ENCODE peak calls at places on chromosome 5, in five cellular contexts. G is GM23248, Z is AG04450, J is adrenal gland, C is IMR-90. D is an unnamed sample.

GRCh38 chr5:102850503-102850902 is 95.4 kb downstream of the PAM start:
- DNase-seq in G (no peak), Z (no peak), J (no peak), C (no peak), D (no peak)

GRCh38 chr5:147601652-147602051 is 91.8 kb upstream of the DPYSL3 start:
- DNase-seq in G (no peak), Z (no peak), J (no peak), C (no peak), D (no peak)

GRCh38 chr5:169876376-169876775 is 103.9 kb downstream of the INSYN2B start:
- DNase-seq in G (peak), Z (no peak), J (no peak), C (peak), D (no peak)

GRCh38 chr5:68441309-68441708 is 225.8 kb downstream of the PIK3R1 start:
- DNase-seq in G (no peak), Z (no peak), J (no peak), C (no peak), D (no peak)

GRCh38 chr5:181186902-181187499 is 18.0 kb downstream of the TRIM7 start:
- DNase-seq in G (peak), Z (no peak), J (no peak), C (no peak), D (peak)

GRCh38 chr5:142826741-142827492 is 56.7 kb downstream of the ARHGAP26 start:
- DNase-seq in G (peak), Z (no peak), J (peak), C (peak), D (peak)

GRCh38 chr5:93831449-93831848 is 90.0 kb upstream of the POU5F2 start:
- DNase-seq in G (peak), Z (peak), J (peak), C (peak), D (no peak)

GRCh38 chr5:180790524-180790923 is 12.1 kb downstream of the MGAT1 start:
- DNase-seq in G (no peak), Z (no peak), J (no peak), C (no peak), D (no peak)

GRCh38 chr5:55923873-55924500 is 70.8 kb downstream of the IL6ST start:
- DNase-seq in G (no peak), Z (no peak), J (no peak), C (no peak), D (no peak)

GRCh38 chr5:2204366-2205184 is 321.9 kb upstream of the IRX4 start:
- DNase-seq in G (no peak), Z (no peak), J (no peak), C (no peak), D (no peak)

GRCh38 chr5:59542841-59543825 is 350.4 kb downstream of the PDE4D start:
- DNase-seq in G (no peak), Z (no peak), J (peak), C (no peak), D (no peak)

GRCh38 chr5:34452170-34452828 is 203.8 kb upstream of the RAI14 start:
- DNase-seq in G (peak), Z (peak), J (no peak), C (peak), D (no peak)

GRCh38 chr5:50751064-50751657 is 84.7 kb downstream of the PARP8 start:
- DNase-seq in G (peak), Z (peak), J (no peak), C (peak), D (no peak)

GRCh38 chr5:136080483-136081180 is 51.8 kb downstream of the TGFBI start:
- DNase-seq in G (peak), Z (peak), J (peak), C (peak), D (peak)

GRCh38 chr5:103667068-103667467 is 104.5 kb upstream of the NUDT12 start:
- DNase-seq in G (peak), Z (no peak), J (no peak), C (peak), D (no peak)

GRCh38 chr5:1177826-1178528 is 23.4 kb upstream of the SLC6A19 start:
- DNase-seq in G (no peak), Z (no peak), J (no peak), C (no peak), D (peak)

GRCh38 chr5:87418506-87418905 is 5.8 kb upstream of the CCNH start:
- DNase-seq in G (no peak), Z (no peak), J (no peak), C (no peak), D (no peak)

GRCh38 chr5:143714629-143715028 is 97.3 kb upstream of the HMHB1 start:
- DNase-seq in G (peak), Z (no peak), J (no peak), C (peak), D (peak)

GRCh38 chr5:141084487-141084989 is 9.9 kb upstream of the PCDHB2 start:
- DNase-seq in G (peak), Z (no peak), J (peak), C (peak), D (no peak)

GRCh38 chr5:56829137-56829536 is 13.8 kb downstream of the MAP3K1 start:
- DNase-seq in G (no peak), Z (no peak), J (peak), C (peak), D (no peak)

GRCh38 chr5:172943906-172944305 is 15.3 kb upstream of the RPL26L1 start:
- DNase-seq in G (no peak), Z (no peak), J (no peak), C (no peak), D (no peak)

GRCh38 chr5:93595420-93596136 is 12.6 kb downstream of the NR2F1 start:
- DNase-seq in G (no peak), Z (no peak), J (no peak), C (no peak), D (no peak)

GRCh38 chr5:116572375-116573278 is 2.0 kb downstream of the SEMA6A start:
- DNase-seq in G (peak), Z (no peak), J (peak), C (no peak), D (peak)

GRCh38 chr5:94849821-94850736 is 231.6 kb downstream of the SLF1 start:
- DNase-seq in G (peak), Z (peak), J (peak), C (peak), D (no peak)

GRCh38 chr5:159638954-159639559 is 277.2 kb upstream of the ADRA1B start:
- DNase-seq in G (peak), Z (no peak), J (no peak), C (peak), D (no peak)

GRCh38 chr5:1513326-1514026 is 10.3 kb downstream of the LPCAT1 start:
- DNase-seq in G (no peak), Z (no peak), J (peak), C (no peak), D (peak)

GRCh38 chr5:113922343-113922742 is 408.8 kb downstream of the YTHDC2 start:
- DNase-seq in G (no peak), Z (no peak), J (no peak), C (no peak), D (no peak)

GRCh38 chr5:142250119-142250518 is 74.7 kb downstream of the SPRY4 start:
- DNase-seq in G (no peak), Z (no peak), J (no peak), C (no peak), D (no peak)

GRCh38 chr5:88884435-88884877 is 1.5 kb upstream of the MEF2C start:
- DNase-seq in G (peak), Z (no peak), J (no peak), C (peak), D (no peak)
- H3K4me3 ChIP-seq in G (peak), Z (peak), J (peak), C (peak), D (peak)

DNA sequence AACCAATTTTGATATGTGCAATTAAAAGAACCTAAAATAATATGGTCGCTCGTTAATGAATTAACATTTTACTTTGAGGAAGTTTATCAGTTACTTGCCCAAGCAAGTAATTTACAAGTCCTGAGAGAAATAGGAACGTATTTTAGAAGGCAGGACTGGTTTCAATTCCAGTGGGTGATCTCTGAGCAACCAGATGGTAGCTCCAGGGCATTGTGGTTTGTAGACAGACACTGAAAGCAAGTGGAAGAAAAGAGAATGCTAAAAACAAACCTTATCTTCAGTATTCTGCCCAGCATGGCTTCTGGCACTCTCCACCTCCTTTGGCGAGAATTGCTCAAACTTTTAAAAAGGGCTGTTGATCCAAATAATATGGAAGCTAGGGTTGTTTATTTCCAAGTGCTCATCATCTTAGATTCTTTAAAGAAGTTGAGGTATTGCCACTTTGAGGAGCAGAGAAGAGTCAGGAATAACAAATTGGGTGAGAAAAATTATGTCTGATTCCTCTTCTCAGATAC is 31.8 kb upstream of the ERAP2 start:
- DNase-seq in G (peak), Z (no peak), J (no peak), C (peak), D (no peak)
- H3K27ac ChIP-seq in G (no peak), Z (no peak), J (no peak), C (no peak), D (no peak)

DNA sequence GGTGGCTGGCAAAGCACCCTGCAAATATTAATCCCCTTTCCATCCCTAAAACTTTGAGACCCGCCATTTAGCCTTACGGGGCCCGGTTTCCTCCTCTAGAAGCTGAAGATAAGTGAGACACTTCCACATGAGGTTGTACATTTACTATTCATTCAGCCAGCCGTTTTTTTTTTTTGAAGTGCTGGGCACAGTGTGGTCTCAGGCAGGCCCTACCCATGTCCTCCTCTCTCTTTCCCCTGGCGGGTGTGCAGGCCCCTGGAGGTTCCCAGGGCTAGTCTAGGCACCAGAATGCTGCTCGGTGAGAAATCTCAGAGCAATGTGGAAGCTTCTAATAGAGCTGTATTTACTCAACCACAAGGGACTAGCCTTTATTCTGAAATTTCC is 107.4 kb upstream of the LARP1 start:
- DNase-seq in G (peak), Z (no peak), J (no peak), C (no peak), D (no peak)
- H3K4me3 ChIP-seq in G (no peak), Z (no peak), J (peak), C (no peak), D (peak)

GRCh38 chr5:176552332-176552731 is 3.2 kb downstream of the CDHR2 start:
- DNase-seq in G (no peak), Z (no peak), J (no peak), C (no peak), D (no peak)

GRCh38 chr5:176547811-176548210 is 1.3 kb upstream of the CDHR2 start:
- DNase-seq in G (peak), Z (no peak), J (no peak), C (no peak), D (no peak)

GRCh38 chr5:176548967-176549444 is at the start of gene CDHR2:
- DNase-seq in G (no peak), Z (no peak), J (no peak), C (no peak), D (no peak)

GRCh38 chr5:176549871-176550270 is 729 bp downstream of the CDHR2 start:
- DNase-seq in G (no peak), Z (no peak), J (no peak), C (no peak), D (no peak)

DNA sequence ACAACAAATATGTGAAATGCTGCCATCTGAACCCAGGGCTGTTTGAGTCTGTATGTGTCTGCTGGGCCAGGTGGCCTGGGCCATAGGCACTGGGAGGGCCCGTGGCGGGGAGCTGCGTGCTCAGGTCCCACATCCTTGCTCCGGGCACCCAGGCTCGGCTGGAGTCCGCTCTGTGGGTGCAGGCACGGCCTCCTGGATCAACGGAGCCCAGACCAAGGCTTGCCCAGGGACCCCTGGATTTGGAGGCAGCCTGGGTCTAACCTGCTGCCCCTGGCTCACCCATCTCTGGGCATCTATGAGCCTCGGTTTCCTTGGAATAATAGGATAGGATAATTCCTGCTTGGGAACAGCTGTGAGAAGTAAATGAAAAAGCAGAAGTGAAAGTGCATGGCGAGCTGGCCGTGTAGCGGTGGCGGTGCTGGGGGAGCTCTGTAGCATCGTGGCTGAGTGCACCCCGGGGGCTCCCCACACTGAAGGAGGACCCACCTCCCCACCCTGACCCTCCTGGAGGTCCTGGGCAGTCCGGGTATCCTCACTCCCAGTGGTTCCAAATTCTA is 1.2 kb downstream of the CDHR2 start:
- DNase-seq in G (no peak), Z (no peak), J (no peak), C (no peak), D (no peak)
- H3K27ac ChIP-seq in G (no peak), Z (no peak), J (no peak), C (no peak), D (no peak)

GRCh38 chr5:6448622-6449464 is at the start of gene UBE2QL1:
- DNase-seq in G (peak), Z (no peak), J (no peak), C (no peak), D (no peak)
- H3K4me3 ChIP-seq in G (no peak), Z (no peak), J (peak), C (no peak), D (peak)

GRCh38 chr5:132774896-132775295 is 2.1 kb downstream of the SEPTIN8 start:
- DNase-seq in G (peak), Z (no peak), J (no peak), C (no peak), D (no peak)
- H3K27ac ChIP-seq in G (no peak), Z (no peak), J (no peak), C (no peak), D (peak)

GRCh38 chr5:33195431-33196128 is 245.2 kb upstream of the TARS1 start:
- DNase-seq in G (peak), Z (peak), J (no peak), C (peak), D (no peak)
- H3K4me3 ChIP-seq in G (peak), Z (no peak), J (no peak), C (no peak), D (no peak)

GRCh38 chr5:41921874-41922273 is 3.2 kb upstream of the FBXO4 start:
- DNase-seq in G (peak), Z (no peak), J (no peak), C (peak), D (no peak)
- H3K27ac ChIP-seq in G (peak), Z (no peak), J (no peak), C (no peak), D (no peak)